ENCODE peak calls at places on chromosomes 3 and 15, in six cellular contexts. N is aorta; A is Peyer's patch; H is CD8-positive, alpha-beta memory T cell; B is ovary; S is NT2/D1. X is an unnamed sample. For H3K9me3 and H3K4me1, the result is how much of the 10 kb centered on the place peaks cover.

GRCh38 chr3:195524171-195524896 is 18.8 kb downstream of the PPP1R2 start:
- DNase-seq in N (no peak), A (no peak), H (no peak), B (no peak), S (no peak), X (no peak)

GRCh38 chr3:97736928-97737327 is 27.6 kb upstream of the ARL6 start:
- DNase-seq in N (no peak), A (no peak), H (no peak), B (no peak), S (no peak), X (no peak)

GRCh38 chr15:70227122-70227521 is 129.4 kb upstream of the TLE3 start:
- DNase-seq in N (no peak), A (no peak), H (no peak), B (no peak), S (no peak), X (no peak)

GRCh38 chr15:89359471-89360293 is 25.1 kb upstream of the POLG start:
- DNase-seq in N (no peak), A (no peak), H (no peak), B (no peak), S (no peak), X (no peak)

GRCh38 chr3:14598143-14598569 is 53.4 kb upstream of the CCDC174 start:
- DNase-seq in N (no peak), A (no peak), H (peak), B (no peak), S (no peak), X (no peak)

GRCh38 chr15:72935521-72935920 is 116.7 kb upstream of the NEO1 start:
- DNase-seq in N (no peak), A (no peak), H (no peak), B (no peak), S (no peak), X (no peak)

GRCh38 chr3:188673509-188674239 is 498.1 kb upstream of the TPRG1 start:
- DNase-seq in N (no peak), A (no peak), H (no peak), B (no peak), S (no peak), X (no peak)

GRCh38 chr3:110858549-110858948 is 213.1 kb upstream of the NECTIN3 start:
- DNase-seq in N (no peak), A (no peak), H (no peak), B (no peak), S (no peak), X (no peak)

GRCh38 chr3:136518102-136518501 is 234.1 kb downstream of the STAG1 start:
- DNase-seq in N (no peak), A (no peak), H (no peak), B (no peak), S (no peak), X (no peak)

GRCh38 chr3:31979006-31979697 is 1.9 kb downstream of the OSBPL10 start:
- DNase-seq in N (no peak), A (no peak), H (no peak), B (no peak), S (no peak), X (no peak)

GRCh38 chr15:45522179-45522930 is at the start of gene SLC30A4:
- DNase-seq in N (peak), A (peak), H (peak), B (peak), S (no peak), X (peak)

GRCh38 chr3:70712449-70713082 is 400.1 kb upstream of the MDFIC2 start:
- DNase-seq in N (no peak), A (no peak), H (no peak), B (no peak), S (no peak), X (no peak)

GRCh38 chr3:79844176-79844575 is 76.4 kb upstream of the ROBO1 start:
- DNase-seq in N (no peak), A (no peak), H (no peak), B (no peak), S (no peak), X (no peak)

GRCh38 chr3:57068437-57069089 is 8.1 kb downstream of the SPATA12 start:
- DNase-seq in N (peak), A (no peak), H (no peak), B (no peak), S (no peak), X (peak)

GRCh38 chr15:67603063-67603462 is 60.6 kb downstream of the MAP2K5 start:
- DNase-seq in N (no peak), A (no peak), H (no peak), B (no peak), S (no peak), X (no peak)

GRCh38 chr3:46456118-46456517 is 8.6 kb downstream of the LTF start:
- DNase-seq in N (no peak), A (no peak), H (no peak), B (no peak), S (no peak), X (no peak)

GRCh38 chr15:42082141-42082540 is 12.2 kb downstream of the PLA2G4D start:
- DNase-seq in N (no peak), A (no peak), H (no peak), B (no peak), S (no peak), X (no peak)

GRCh38 chr3:171565671-171566070 is 105.5 kb upstream of the TNIK start:
- DNase-seq in N (no peak), A (no peak), H (no peak), B (no peak), S (no peak), X (no peak)

GRCh38 chr3:137105277-137105977 is 147.6 kb downstream of the IL20RB start:
- DNase-seq in N (no peak), A (no peak), H (peak), B (no peak), S (peak), X (peak)

GRCh38 chr3:137770821-137771399 is 6.8 kb downstream of the SOX14 start:
- DNase-seq in N (no peak), A (no peak), H (no peak), B (no peak), S (no peak), X (no peak)

GRCh38 chr3:130894130-130894872 is 417 bp downstream of the ATP2C1 start:
- DNase-seq in N (peak), A (peak), H (peak), B (peak), S (no peak), X (peak)

GRCh38 chr3:196754215-196754937 is 14.7 kb downstream of the PAK2 start:
- DNase-seq in N (no peak), A (peak), H (no peak), B (no peak), S (no peak), X (peak)

GRCh38 chr3:196757876-196758739 is 18.5 kb downstream of the PAK2 start:
- DNase-seq in N (no peak), A (no peak), H (no peak), B (no peak), S (no peak), X (no peak)

GRCh38 chr3:196753201-196753600 is 13.5 kb downstream of the PAK2 start:
- DNase-seq in N (no peak), A (no peak), H (no peak), B (no peak), S (no peak), X (peak)

GRCh38 chr3:196756738-196757137 is 17.1 kb downstream of the PAK2 start:
- DNase-seq in N (no peak), A (no peak), H (no peak), B (no peak), S (no peak), X (no peak)
- H3K9me3 ChIP-seq in N (under half), A (under half), H (under half), B (under half), S (under half), X (under half)

GRCh38 chr3:186218423-186218822 is 109.5 kb upstream of the ETV5 start:
- DNase-seq in N (no peak), A (no peak), H (no peak), B (no peak), S (no peak), X (no peak)
- H3K4me1 ChIP-seq in N (under half), A (under half), H (under half), B (under half), S (under half), X (under half)

GRCh38 chr3:21331321-21331720 is 419.7 kb downstream of the ZNF385D start:
- DNase-seq in N (no peak), A (no peak), H (no peak), B (no peak), S (no peak), X (no peak)
- H3K9me3 ChIP-seq in N (under half), A (under half), H (under half), B (under half), S (under half), X (under half)

DNA sequence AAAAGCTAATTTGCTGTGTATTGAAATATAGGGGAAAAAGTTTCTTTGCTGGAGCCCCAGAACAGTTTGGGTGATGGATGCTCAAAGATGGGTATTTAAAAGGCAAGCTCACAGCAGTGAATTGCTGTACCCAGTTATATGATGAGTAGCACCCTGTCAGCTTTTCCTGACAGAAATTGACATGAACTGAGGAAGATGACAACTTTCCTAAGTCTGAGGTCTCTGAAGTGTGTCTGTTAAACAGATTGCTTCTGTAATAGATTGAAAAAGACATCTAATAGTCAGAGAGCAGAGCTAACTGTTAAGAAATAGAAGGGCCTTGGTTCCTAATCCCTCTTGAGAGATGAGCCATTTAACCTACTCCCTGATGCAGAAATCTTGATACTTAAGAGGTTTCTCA is 1278.0 kb upstream of the ALCAM start:
- DNase-seq in N (no peak), A (no peak), H (no peak), B (no peak), S (no peak), X (no peak)
- H3K4me1 ChIP-seq in N (under half), A (under half), H (under half), B (under half), S (under half), X (under half)

DNA sequence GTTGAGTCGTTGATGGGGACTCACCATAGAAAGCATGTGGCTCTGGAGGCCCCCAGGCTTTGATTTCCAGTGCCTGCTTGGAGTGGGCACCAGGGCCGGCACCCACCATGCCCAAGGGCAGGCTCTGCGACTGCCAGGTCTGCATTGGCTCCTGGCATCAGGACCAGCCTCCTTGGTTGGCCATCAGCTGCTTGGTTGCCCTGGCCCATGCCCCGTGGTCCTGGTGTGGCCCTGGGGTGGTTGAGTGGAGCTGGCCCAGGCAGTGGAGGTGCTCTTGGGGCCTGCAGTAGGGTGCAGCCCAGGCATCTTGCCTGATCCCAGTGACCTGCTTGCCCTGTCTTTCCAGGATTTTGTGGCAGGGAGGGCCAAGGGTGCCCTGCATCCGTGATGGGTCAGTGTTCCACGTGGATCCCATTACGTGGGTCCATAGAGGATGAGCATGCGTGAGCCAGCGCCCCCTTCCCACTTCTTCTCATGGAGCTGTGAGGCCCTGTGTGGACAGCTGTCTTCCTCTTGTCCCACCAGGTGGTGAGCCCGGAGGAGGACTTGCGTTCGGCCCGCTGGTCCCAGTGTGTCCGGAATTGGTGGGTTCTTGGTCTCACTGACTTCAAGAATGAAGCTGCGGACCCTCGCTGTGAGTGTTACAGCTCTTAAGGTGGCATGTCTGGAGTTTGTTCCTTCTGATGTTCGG is 187.0 kb downstream of the UBE3A start:
- DNase-seq in N (peak), A (peak), H (no peak), B (peak), S (no peak), X (no peak)
- H3K9me3 ChIP-seq in N (under half), A (under half), H (under half), B (under half), S (under half), X (under half)

GRCh38 chr15:22951031-22951380 is 29.2 kb downstream of the CYFIP1 start:
- DNase-seq in N (peak), A (no peak), H (no peak), B (no peak), S (no peak), X (no peak)

GRCh38 chr15:22949074-22949547 is 31.1 kb downstream of the CYFIP1 start:
- DNase-seq in N (peak), A (no peak), H (no peak), B (peak), S (no peak), X (no peak)

GRCh38 chr15:22947101-22948000 is 32.8 kb downstream of the CYFIP1 start:
- DNase-seq in N (peak), A (no peak), H (no peak), B (peak), S (no peak), X (no peak)

GRCh38 chr15:22950211-22950990 is 29.8 kb downstream of the CYFIP1 start:
- DNase-seq in N (peak), A (no peak), H (no peak), B (no peak), S (no peak), X (no peak)

GRCh38 chr15:22948056-22948455 is 32.1 kb downstream of the CYFIP1 start:
- DNase-seq in N (peak), A (no peak), H (no peak), B (no peak), S (no peak), X (no peak)
- H3K4me1 ChIP-seq in N (under half), A (under half), H (under half), B (under half), S (under half), X (under half)

X was measured in small intestine.